ENCODE peak calls at places on chromosome 9, in seven cellular contexts. One of them, this sample, is unnamed.

GRCh38 chr9:72755836-72756235 is 197.0 kb downstream of the ALDH1A1 start:
- DNase-seq in Caki2: no peak
- DNase-seq in NCI-H524 treated with DMSO at 0.1 percent for 48 hours: no peak
- DNase-seq in T47D: no peak
- DNase-seq in GM20000: no peak
- DNase-seq in AG04450: no peak
- DNase-seq in fibroblast of gingiva: no peak
- DNase-seq in this sample: no peak

GRCh38 chr9:129487658-129488483 is 133.0 kb downstream of the C9orf50 start:
- DNase-seq in Caki2: no peak
- DNase-seq in NCI-H524 treated with DMSO at 0.1 percent for 48 hours: no peak
- DNase-seq in T47D: peak; percentile 54
- DNase-seq in GM20000: no peak
- DNase-seq in AG04450: no peak
- DNase-seq in fibroblast of gingiva: peak; percentile 61
- DNase-seq in this sample: no peak

GRCh38 chr9:109206670-109207069 is 39.6 kb upstream of the FRRS1L start:
- DNase-seq in Caki2: no peak
- DNase-seq in NCI-H524 treated with DMSO at 0.1 percent for 48 hours: no peak
- DNase-seq in T47D: no peak
- DNase-seq in GM20000: no peak
- DNase-seq in AG04450: no peak
- DNase-seq in fibroblast of gingiva: no peak
- DNase-seq in this sample: no peak

GRCh38 chr9:136438909-136439549 is 616 bp downstream of the INPP5E start:
- DNase-seq in Caki2: no peak
- DNase-seq in NCI-H524 treated with DMSO at 0.1 percent for 48 hours: no peak
- DNase-seq in T47D: peak; percentile 42
- DNase-seq in GM20000: peak; percentile 91
- DNase-seq in AG04450: no peak
- DNase-seq in fibroblast of gingiva: peak; percentile 19
- DNase-seq in this sample: peak; percentile 66

GRCh38 chr9:114282104-114282485 is 40.8 kb upstream of the ORM1 start:
- DNase-seq in Caki2: no peak
- DNase-seq in NCI-H524 treated with DMSO at 0.1 percent for 48 hours: no peak
- DNase-seq in T47D: no peak
- DNase-seq in GM20000: no peak
- DNase-seq in AG04450: no peak
- DNase-seq in fibroblast of gingiva: no peak
- DNase-seq in this sample: no peak

GRCh38 chr9:5040730-5041389 is 55.8 kb downstream of the JAK2 start:
- DNase-seq in Caki2: no peak
- DNase-seq in NCI-H524 treated with DMSO at 0.1 percent for 48 hours: no peak
- DNase-seq in T47D: no peak
- DNase-seq in GM20000: no peak
- DNase-seq in AG04450: no peak
- DNase-seq in fibroblast of gingiva: no peak
- DNase-seq in this sample: no peak

GRCh38 chr9:115133649-115134048 is 15.7 kb upstream of the TNC start:
- DNase-seq in Caki2: peak; percentile 29
- DNase-seq in NCI-H524 treated with DMSO at 0.1 percent for 48 hours: peak; percentile 35
- DNase-seq in T47D: no peak
- DNase-seq in GM20000: no peak
- DNase-seq in AG04450: peak; percentile 88
- DNase-seq in fibroblast of gingiva: peak; percentile 74
- DNase-seq in this sample: no peak

GRCh38 chr9:18855636-18856035 is 177.4 kb downstream of the SAXO1 start:
- DNase-seq in Caki2: no peak
- DNase-seq in NCI-H524 treated with DMSO at 0.1 percent for 48 hours: no peak
- DNase-seq in T47D: no peak
- DNase-seq in GM20000: no peak
- DNase-seq in AG04450: no peak
- DNase-seq in fibroblast of gingiva: no peak
- DNase-seq in this sample: no peak

GRCh38 chr9:134395002-134395517 is 68.8 kb downstream of the RXRA start:
- DNase-seq in Caki2: no peak
- DNase-seq in NCI-H524 treated with DMSO at 0.1 percent for 48 hours: no peak
- DNase-seq in T47D: no peak
- DNase-seq in GM20000: no peak
- DNase-seq in AG04450: no peak
- DNase-seq in fibroblast of gingiva: no peak
- DNase-seq in this sample: no peak

GRCh38 chr9:107258919-107259318 is 24.2 kb upstream of the RAD23B start:
- DNase-seq in Caki2: no peak
- DNase-seq in NCI-H524 treated with DMSO at 0.1 percent for 48 hours: no peak
- DNase-seq in T47D: no peak
- DNase-seq in GM20000: no peak
- DNase-seq in AG04450: no peak
- DNase-seq in fibroblast of gingiva: no peak
- DNase-seq in this sample: no peak

GRCh38 chr9:13673348-13673747 is 393.9 kb upstream of the MPDZ start:
- DNase-seq in Caki2: no peak
- DNase-seq in NCI-H524 treated with DMSO at 0.1 percent for 48 hours: no peak
- DNase-seq in T47D: no peak
- DNase-seq in GM20000: no peak
- DNase-seq in AG04450: no peak
- DNase-seq in fibroblast of gingiva: no peak
- DNase-seq in this sample: no peak

GRCh38 chr9:20355022-20355421 is 267.3 kb downstream of the MLLT3 start:
- DNase-seq in Caki2: no peak
- DNase-seq in NCI-H524 treated with DMSO at 0.1 percent for 48 hours: no peak
- DNase-seq in T47D: no peak
- DNase-seq in GM20000: peak; percentile 22
- DNase-seq in AG04450: peak; percentile 63
- DNase-seq in fibroblast of gingiva: peak; percentile 72
- DNase-seq in this sample: no peak

GRCh38 chr9:129197978-129198736 is 20.1 kb upstream of the IER5L start:
- DNase-seq in Caki2: no peak
- DNase-seq in NCI-H524 treated with DMSO at 0.1 percent for 48 hours: no peak
- DNase-seq in T47D: no peak
- DNase-seq in GM20000: no peak
- DNase-seq in AG04450: peak; percentile 21
- DNase-seq in fibroblast of gingiva: peak; percentile 34
- DNase-seq in this sample: no peak

GRCh38 chr9:75599249-75599648 is 291.2 kb upstream of the PCSK5 start:
- DNase-seq in Caki2: no peak
- DNase-seq in NCI-H524 treated with DMSO at 0.1 percent for 48 hours: no peak
- DNase-seq in T47D: no peak
- DNase-seq in GM20000: no peak
- DNase-seq in AG04450: no peak
- DNase-seq in fibroblast of gingiva: no peak
- DNase-seq in this sample: no peak

GRCh38 chr9:94872921-94873511 is 146.5 kb downstream of the AOPEP start:
- DNase-seq in Caki2: peak; percentile 97
- DNase-seq in NCI-H524 treated with DMSO at 0.1 percent for 48 hours: no peak
- DNase-seq in T47D: no peak
- DNase-seq in GM20000: no peak
- DNase-seq in AG04450: no peak
- DNase-seq in fibroblast of gingiva: no peak
- DNase-seq in this sample: no peak

GRCh38 chr9:76321185-76321828 is 72.9 kb downstream of the RFK start:
- DNase-seq in Caki2: peak; percentile 60
- DNase-seq in NCI-H524 treated with DMSO at 0.1 percent for 48 hours: no peak
- DNase-seq in T47D: no peak
- DNase-seq in GM20000: no peak
- DNase-seq in AG04450: peak; percentile 51
- DNase-seq in fibroblast of gingiva: peak; percentile 8
- DNase-seq in this sample: no peak

GRCh38 chr9:80619356-80619755 is 1047.6 kb downstream of the TLE4 start:
- DNase-seq in Caki2: no peak
- DNase-seq in NCI-H524 treated with DMSO at 0.1 percent for 48 hours: no peak
- DNase-seq in T47D: no peak
- DNase-seq in GM20000: no peak
- DNase-seq in AG04450: no peak
- DNase-seq in fibroblast of gingiva: no peak
- DNase-seq in this sample: no peak

GRCh38 chr9:69121155-69122085 is 52.7 kb upstream of the TJP2 start:
- DNase-seq in Caki2: peak; percentile 66
- DNase-seq in NCI-H524 treated with DMSO at 0.1 percent for 48 hours: no peak
- DNase-seq in T47D: peak; percentile 53
- DNase-seq in GM20000: peak; percentile 72
- DNase-seq in AG04450: no peak
- DNase-seq in fibroblast of gingiva: peak; percentile 30
- DNase-seq in this sample: peak; percentile 55

GRCh38 chr9:133948571-133949485 is 43.3 kb downstream of the VAV2 start:
- DNase-seq in Caki2: no peak
- DNase-seq in NCI-H524 treated with DMSO at 0.1 percent for 48 hours: no peak
- DNase-seq in T47D: no peak
- DNase-seq in GM20000: no peak
- DNase-seq in AG04450: no peak
- DNase-seq in fibroblast of gingiva: no peak
- DNase-seq in this sample: no peak

GRCh38 chr9:100186356-100186755 is 87.3 kb downstream of the INVS start:
- DNase-seq in Caki2: no peak
- DNase-seq in NCI-H524 treated with DMSO at 0.1 percent for 48 hours: no peak
- DNase-seq in T47D: no peak
- DNase-seq in GM20000: no peak
- DNase-seq in AG04450: no peak
- DNase-seq in fibroblast of gingiva: peak; percentile 24
- DNase-seq in this sample: no peak

GRCh38 chr9:109108318-109108717 is 11.4 kb downstream of the TMEM245 start:
- DNase-seq in Caki2: no peak
- DNase-seq in NCI-H524 treated with DMSO at 0.1 percent for 48 hours: no peak
- DNase-seq in T47D: no peak
- DNase-seq in GM20000: no peak
- DNase-seq in AG04450: no peak
- DNase-seq in fibroblast of gingiva: no peak
- DNase-seq in this sample: no peak

GRCh38 chr9:19999491-20000057 is 210.7 kb upstream of the SLC24A2 start:
- DNase-seq in Caki2: peak; percentile 61
- DNase-seq in NCI-H524 treated with DMSO at 0.1 percent for 48 hours: peak; percentile 11
- DNase-seq in T47D: no peak
- DNase-seq in GM20000: peak; percentile 56
- DNase-seq in AG04450: no peak
- DNase-seq in fibroblast of gingiva: peak; percentile 43
- DNase-seq in this sample: no peak

GRCh38 chr9:95017661-95018060 is 291.2 kb downstream of the AOPEP start:
- DNase-seq in Caki2: no peak
- DNase-seq in NCI-H524 treated with DMSO at 0.1 percent for 48 hours: no peak
- DNase-seq in T47D: no peak
- DNase-seq in GM20000: no peak
- DNase-seq in AG04450: no peak
- DNase-seq in fibroblast of gingiva: no peak
- DNase-seq in this sample: no peak

GRCh38 chr9:85258823-85259370 is 482.9 kb downstream of the AGTPBP1 start:
- DNase-seq in Caki2: peak; percentile 62
- DNase-seq in NCI-H524 treated with DMSO at 0.1 percent for 48 hours: no peak
- DNase-seq in T47D: peak; percentile 71
- DNase-seq in GM20000: peak; percentile 63
- DNase-seq in AG04450: no peak
- DNase-seq in fibroblast of gingiva: peak; percentile 76
- DNase-seq in this sample: peak; percentile 35

GRCh38 chr9:110571801-110572490 is 7.6 kb downstream of the SVEP1 start:
- DNase-seq in Caki2: no peak
- DNase-seq in NCI-H524 treated with DMSO at 0.1 percent for 48 hours: no peak
- DNase-seq in T47D: no peak
- DNase-seq in GM20000: no peak
- DNase-seq in AG04450: no peak
- DNase-seq in fibroblast of gingiva: peak; percentile 53
- DNase-seq in this sample: no peak

GRCh38 chr9:137319434-137319975 is 17.4 kb upstream of the NRARP start:
- DNase-seq in Caki2: no peak
- DNase-seq in NCI-H524 treated with DMSO at 0.1 percent for 48 hours: no peak
- DNase-seq in T47D: no peak
- DNase-seq in GM20000: peak; percentile 29
- DNase-seq in AG04450: no peak
- DNase-seq in fibroblast of gingiva: no peak
- DNase-seq in this sample: no peak

GRCh38 chr9:136977223-136978072 is at the start of gene PTGDS:
- DNase-seq in Caki2: no peak
- DNase-seq in NCI-H524 treated with DMSO at 0.1 percent for 48 hours: no peak
- DNase-seq in T47D: no peak
- DNase-seq in GM20000: no peak
- DNase-seq in AG04450: no peak
- DNase-seq in fibroblast of gingiva: peak; percentile 74
- DNase-seq in this sample: no peak

GRCh38 chr9:3527653-3527960 is 1.8 kb upstream of the RFX3 start:
- DNase-seq in Caki2: no peak
- DNase-seq in NCI-H524 treated with DMSO at 0.1 percent for 48 hours: no peak
- DNase-seq in T47D: no peak
- DNase-seq in GM20000: no peak
- DNase-seq in AG04450: no peak
- DNase-seq in fibroblast of gingiva: no peak
- DNase-seq in this sample: no peak

GRCh38 chr9:78592866-78593265 is 295.9 kb downstream of the PSAT1 start:
- DNase-seq in Caki2: no peak
- DNase-seq in NCI-H524 treated with DMSO at 0.1 percent for 48 hours: no peak
- DNase-seq in T47D: no peak
- DNase-seq in GM20000: no peak
- DNase-seq in AG04450: no peak
- DNase-seq in fibroblast of gingiva: peak; percentile 34
- DNase-seq in this sample: no peak

GRCh38 chr9:69143291-69143690 is 30.8 kb upstream of the TJP2 start:
- DNase-seq in Caki2: no peak
- DNase-seq in NCI-H524 treated with DMSO at 0.1 percent for 48 hours: no peak
- DNase-seq in T47D: no peak
- DNase-seq in GM20000: no peak
- DNase-seq in AG04450: no peak
- DNase-seq in fibroblast of gingiva: no peak
- DNase-seq in this sample: no peak

GRCh38 chr9:101536351-101536750 is 2.7 kb downstream of the RNF20 start:
- DNase-seq in Caki2: no peak
- DNase-seq in NCI-H524 treated with DMSO at 0.1 percent for 48 hours: no peak
- DNase-seq in T47D: no peak
- DNase-seq in GM20000: no peak
- DNase-seq in AG04450: no peak
- DNase-seq in fibroblast of gingiva: peak; percentile 10
- DNase-seq in this sample: no peak

GRCh38 chr9:109417054-109417453 is 81.1 kb downstream of the PTPN3 start:
- DNase-seq in Caki2: no peak
- DNase-seq in NCI-H524 treated with DMSO at 0.1 percent for 48 hours: no peak
- DNase-seq in T47D: no peak
- DNase-seq in GM20000: no peak
- DNase-seq in AG04450: no peak
- DNase-seq in fibroblast of gingiva: peak; percentile 35
- DNase-seq in this sample: no peak

GRCh38 chr9:14424983-14425382 is 111.0 kb upstream of the NFIB start:
- DNase-seq in Caki2: no peak
- DNase-seq in NCI-H524 treated with DMSO at 0.1 percent for 48 hours: no peak
- DNase-seq in T47D: peak; percentile 30
- DNase-seq in GM20000: no peak
- DNase-seq in AG04450: no peak
- DNase-seq in fibroblast of gingiva: no peak
- DNase-seq in this sample: no peak

GRCh38 chr9:120413121-120414048 is 166.6 kb downstream of the CDK5RAP2 start:
- DNase-seq in Caki2: no peak
- DNase-seq in NCI-H524 treated with DMSO at 0.1 percent for 48 hours: no peak
- DNase-seq in T47D: peak; percentile 28
- DNase-seq in GM20000: no peak
- DNase-seq in AG04450: no peak
- DNase-seq in fibroblast of gingiva: no peak
- DNase-seq in this sample: no peak

GRCh38 chr9:7770102-7770501 is 29.5 kb downstream of the DMAC1 start:
- DNase-seq in Caki2: no peak
- DNase-seq in NCI-H524 treated with DMSO at 0.1 percent for 48 hours: no peak
- DNase-seq in T47D: no peak
- DNase-seq in GM20000: no peak
- DNase-seq in AG04450: no peak
- DNase-seq in fibroblast of gingiva: no peak
- DNase-seq in this sample: no peak

GRCh38 chr9:137028281-137029057 is 432 bp upstream of the ABCA2 start:
- DNase-seq in Caki2: peak; percentile 43
- DNase-seq in NCI-H524 treated with DMSO at 0.1 percent for 48 hours: no peak
- DNase-seq in T47D: peak; percentile 90
- DNase-seq in GM20000: peak; percentile 93
- DNase-seq in AG04450: no peak
- DNase-seq in fibroblast of gingiva: peak; percentile 21
- DNase-seq in this sample: peak; percentile 79

GRCh38 chr9:134407123-134407779 is 81.0 kb downstream of the RXRA start:
- DNase-seq in Caki2: peak; percentile 92
- DNase-seq in NCI-H524 treated with DMSO at 0.1 percent for 48 hours: peak; percentile 16
- DNase-seq in T47D: no peak
- DNase-seq in GM20000: peak; percentile 98
- DNase-seq in AG04450: peak; percentile 71
- DNase-seq in fibroblast of gingiva: peak; percentile 94
- DNase-seq in this sample: no peak

GRCh38 chr9:69549310-69550202 is 122.6 kb downstream of the APBA1 start:
- DNase-seq in Caki2: peak; percentile 28
- DNase-seq in NCI-H524 treated with DMSO at 0.1 percent for 48 hours: no peak
- DNase-seq in T47D: peak; percentile 48
- DNase-seq in GM20000: peak; percentile 44
- DNase-seq in AG04450: no peak
- DNase-seq in fibroblast of gingiva: peak; percentile 42
- DNase-seq in this sample: peak; percentile 42